ENCODE peak calls at places on chromosomes 4 and X, in five cellular contexts. F is EL, Q is WERI-Rb-1, E is IMR-90, O is AG08395. S is an unnamed sample.

GRCh38 chr4:140005699-140006098 is 148.3 kb downstream of the MAML3 start:
- DNase-seq in F (no peak), Q (no peak), E (no peak), O (no peak), S (no peak)

GRCh38 chrX:116607766-116608165 is 145.0 kb upstream of the CT83 start:
- DNase-seq in F (no peak), Q (no peak), E (no peak), O (no peak), S (no peak)

GRCh38 chrX:145609951-145610511 is 207.6 kb upstream of the SLITRK2 start:
- DNase-seq in F (no peak), Q (no peak), E (peak), O (peak), S (no peak)

GRCh38 chrX:46587753-46588171 is 14.2 kb downstream of the CHST7 start:
- DNase-seq in F (no peak), Q (no peak), E (no peak), O (no peak), S (no peak)

GRCh38 chr4:52551487-52551886 is 107.6 kb downstream of the USP46 start:
- DNase-seq in F (no peak), Q (no peak), E (no peak), O (no peak), S (no peak)

GRCh38 chrX:39643533-39643932 is 454.2 kb downstream of the BCOR start:
- DNase-seq in F (no peak), Q (no peak), E (no peak), O (no peak), S (no peak)

GRCh38 chr4:69051576-69051943 is 44.7 kb upstream of the UGT2B7 start:
- DNase-seq in F (no peak), Q (no peak), E (no peak), O (no peak), S (no peak)

GRCh38 chr4:123939621-123940020 is 543.0 kb downstream of the SPRY1 start:
- DNase-seq in F (peak), Q (no peak), E (peak), O (peak), S (peak)

GRCh38 chrX:8820910-8821527 is 19.8 kb upstream of the FAM9A start:
- DNase-seq in F (peak), Q (peak), E (peak), O (no peak), S (no peak)

GRCh38 chr4:3638080-3638715 is 106.0 kb upstream of the LRPAP1 start:
- DNase-seq in F (no peak), Q (no peak), E (no peak), O (no peak), S (no peak)

GRCh38 chr4:138234254-138234653 is 7.9 kb downstream of the SLC7A11 start:
- DNase-seq in F (no peak), Q (no peak), E (no peak), O (no peak), S (no peak)

GRCh38 chr4:84639143-84639542 is 56.2 kb downstream of the CDS1 start:
- DNase-seq in F (no peak), Q (no peak), E (no peak), O (no peak), S (no peak)

GRCh38 chr4:625631-626031 is 258 bp downstream of the PDE6B start:
- DNase-seq in F (no peak), Q (no peak), E (no peak), O (no peak), S (no peak)

GRCh38 chr4:2263701-2264321 is 1.9 kb upstream of the MXD4 start:
- DNase-seq in F (no peak), Q (peak), E (no peak), O (no peak), S (no peak)

GRCh38 chr4:26372525-26373172 is 51.8 kb downstream of the RBPJ start:
- DNase-seq in F (peak), Q (no peak), E (peak), O (peak), S (peak)

GRCh38 chrX:57906790-57907189 is 3.5 kb downstream of the ZXDA start:
- DNase-seq in F (peak), Q (no peak), E (peak), O (peak), S (peak)

GRCh38 chrX:119673336-119673735 is 19.6 kb downstream of the SEPTIN6 start:
- DNase-seq in F (no peak), Q (no peak), E (no peak), O (no peak), S (no peak)

GRCh38 chr4:10001757-10002156 is 19.5 kb downstream of the SLC2A9 start:
- DNase-seq in F (no peak), Q (no peak), E (no peak), O (no peak), S (no peak)

S was measured in GM03348.